ENCODE peak calls at places on chromosomes 1 and 21, in five cellular contexts. B, A, E, L and J are unnamed samples. For H3K9me3, the result is how much of the 10 kb centered on the place peaks cover.

GRCh38 chr1:166080965-166081870 is 85.6 kb downstream of the FAM78B start:
- DNase-seq in E (peak), A (no peak), B (peak), L (peak), J (no peak)

GRCh38 chr1:94936861-94937620 is 10.1 kb upstream of the CNN3 start:
- DNase-seq in E (no peak), A (no peak), L (peak), B (no peak), J (no peak)

GRCh38 chr1:180213401-180214177 is 16.5 kb upstream of the LHX4 start:
- DNase-seq in E (no peak), L (peak), B (peak), A (no peak), J (no peak)

GRCh38 chr1:87524021-87524754 is 195.5 kb downstream of the LMO4 start:
- DNase-seq in A (no peak), L (no peak), B (no peak), E (no peak), J (no peak)

GRCh38 chr1:41486892-41487728 is 2.6 kb upstream of the EDN2 start:
- DNase-seq in L (no peak), A (no peak), B (no peak), E (no peak), J (no peak)

GRCh38 chr1:2981981-2982614 is 39.2 kb upstream of the ACTRT2 start:
- DNase-seq in A (no peak), B (no peak), E (no peak), L (no peak), J (no peak)

GRCh38 chr1:109255097-109255651 is 5.8 kb downstream of the CELSR2 start:
- DNase-seq in L (no peak), B (no peak), E (no peak), A (no peak), J (no peak)

GRCh38 chr21:45980271-45980670 is 1.3 kb upstream of the COL6A1 start:
- DNase-seq in E (no peak), A (no peak), L (no peak), B (no peak), J (no peak)

GRCh38 chr1:230330157-230330556 is 96.0 kb downstream of the PGBD5 start:
- DNase-seq in B (no peak), L (no peak), A (no peak), E (no peak), J (no peak)

GRCh38 chr1:214520544-214521165 is 30.7 kb downstream of the PTPN14 start:
- DNase-seq in E (no peak), L (no peak), A (no peak), B (no peak), J (no peak)

GRCh38 chr1:96979287-96979686 is 257.7 kb downstream of the PTBP2 start:
- DNase-seq in L (no peak), E (no peak), A (no peak), B (no peak), J (no peak)

GRCh38 chr1:3399732-3400131 is 54.7 kb upstream of the ARHGEF16 start:
- DNase-seq in A (no peak), B (no peak), E (no peak), L (peak), J (no peak)

GRCh38 chr21:31346256-31346821 is 2.3 kb upstream of the TIAM1 start:
- DNase-seq in L (no peak), E (no peak), A (no peak), B (no peak), J (no peak)

GRCh38 chr1:27001570-27002360 is 8.3 kb downstream of the TRNP1 start:
- DNase-seq in L (peak), A (no peak), B (peak), E (peak), J (no peak)

GRCh38 chr1:54016343-54017282 is 1.4 kb downstream of the LDLRAD1 start:
- DNase-seq in A (no peak), B (peak), E (peak), L (peak), J (no peak)

GRCh38 chr21:38312822-38313221 is 56.0 kb downstream of the KCNJ15 start:
- DNase-seq in B (no peak), E (no peak), A (no peak), L (no peak), J (no peak)

GRCh38 chr21:40169971-40170370 is 302.7 kb downstream of the PCP4 start:
- DNase-seq in E (no peak), L (no peak), A (no peak), B (no peak), J (no peak)

GRCh38 chr1:39116868-39117728 is 87.4 kb upstream of the MACF1 start:
- DNase-seq in L (peak), A (no peak), E (no peak), B (no peak), J (no peak)

GRCh38 chr21:10463156-10463555 is 58.2 kb upstream of the TPTE start:
- DNase-seq in B (no peak), E (no peak), L (no peak), A (no peak), J (no peak)
- H3K9me3 ChIP-seq in B (half or more), E (under half), L (under half), A (under half), J (under half)

GRCh38 chr1:248824301-248824700 is 1.4 kb downstream of the SH3BP5L start:
- DNase-seq in L (no peak), B (no peak), E (no peak), A (no peak), J (no peak)

GRCh38 chr1:248821101-248821500 is 4.6 kb downstream of the SH3BP5L start:
- DNase-seq in L (peak), B (no peak), E (no peak), A (no peak), J (no peak)

GRCh38 chr1:248823517-248824001 is 2.2 kb downstream of the SH3BP5L start:
- DNase-seq in B (no peak), E (no peak), A (no peak), L (peak), J (no peak)

GRCh38 chr1:248821641-248822040 is 4.1 kb downstream of the SH3BP5L start:
- DNase-seq in A (no peak), B (no peak), E (peak), L (no peak), J (no peak)

GRCh38 chr1:248822148-248823032 is 3.3 kb downstream of the SH3BP5L start:
- DNase-seq in A (no peak), B (no peak), E (peak), L (no peak), J (no peak)
- H3K4me3 ChIP-seq in A (no peak), B (no peak), E (no peak), L (peak), J (no peak)

GRCh38 chr21:26443291-26443690 is 129.8 kb downstream of the CYYR1 start:
- DNase-seq in B (no peak), A (no peak), E (no peak), L (no peak), J (no peak)
- H3K9me3 ChIP-seq in B (under half), A (under half), E (under half), L (under half), J (under half)

GRCh38 chr1:83693409-83694126 is 305.4 kb downstream of the TTLL7 start:
- DNase-seq in L (peak), E (no peak), A (no peak), B (no peak), J (no peak)
- H3K4me3 ChIP-seq in L (peak), E (no peak), A (peak), B (peak), J (no peak)

DNA sequence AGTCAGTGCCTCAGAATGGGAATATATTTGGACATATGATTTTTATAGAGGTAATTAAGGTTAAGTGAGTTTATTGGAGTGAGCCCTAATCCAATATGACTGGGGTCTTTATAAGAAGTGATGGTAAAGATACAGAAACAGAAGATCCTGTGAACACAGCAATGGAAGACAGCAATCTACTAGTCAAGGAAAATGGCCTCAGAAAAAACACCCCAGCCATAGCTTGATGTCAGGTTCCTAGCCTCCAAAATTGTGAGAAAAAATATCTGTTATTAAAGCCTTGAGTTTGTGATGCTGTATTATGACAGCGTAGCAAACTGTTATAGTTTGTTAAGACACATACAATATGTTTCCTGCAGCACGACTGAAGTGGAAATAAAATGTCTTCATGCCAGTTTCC is 72.2 kb downstream of the JMJD4 start:
- DNase-seq in E (no peak), B (no peak), A (no peak), L (no peak), J (no peak)
- H3K9me3 ChIP-seq in E (half or more), B (half or more), A (under half), L (under half), J (under half)

DNA sequence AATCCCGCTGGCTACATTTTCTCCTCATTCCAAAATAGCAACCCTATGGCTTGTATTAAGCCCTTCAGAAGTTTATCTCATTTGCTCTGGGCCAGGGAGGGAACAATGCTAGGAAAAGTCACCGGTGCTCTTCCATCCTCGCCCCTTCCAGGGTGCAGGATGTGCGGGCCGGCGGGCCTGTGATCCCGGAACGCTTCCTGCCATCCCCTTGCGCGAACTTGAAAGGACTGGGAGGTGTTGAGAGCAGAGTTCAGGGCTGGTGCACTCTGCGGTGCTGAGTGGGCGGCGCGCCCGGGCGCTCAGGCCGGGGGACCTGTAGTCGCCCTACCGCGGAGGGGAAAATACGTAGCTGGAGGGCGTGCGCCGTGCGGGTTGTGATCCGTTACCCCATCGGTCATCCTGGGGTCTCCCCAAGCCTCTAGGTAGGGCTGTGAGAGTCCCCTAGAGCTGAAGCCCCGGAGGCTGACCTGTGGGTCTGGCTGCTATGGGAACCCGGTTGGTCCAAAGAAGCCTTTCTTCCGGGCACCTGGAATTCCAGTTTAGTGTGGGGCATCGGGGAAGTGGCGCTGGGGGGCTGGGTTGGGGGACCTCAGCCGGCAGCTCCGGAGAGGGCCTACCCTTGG is 13.1 kb downstream of the NR5A2 start:
- DNase-seq in A (no peak), E (no peak), B (peak), L (no peak), J (no peak)
- H3K4me3 ChIP-seq in A (peak), E (peak), B (peak), L (no peak), J (peak)

GRCh38 chr1:78765489-78765888 is 115.9 kb downstream of the IFI44 start:
- DNase-seq in E (no peak), B (no peak), L (no peak), A (no peak), J (no peak)

GRCh38 chr1:78755986-78756385 is 106.4 kb downstream of the IFI44 start:
- DNase-seq in E (no peak), B (no peak), L (no peak), A (no peak), J (no peak)

GRCh38 chr1:78762113-78762512 is 112.5 kb downstream of the IFI44 start:
- DNase-seq in E (no peak), L (no peak), A (no peak), B (no peak), J (no peak)

GRCh38 chr1:78758493-78758892 is 108.9 kb downstream of the IFI44 start:
- DNase-seq in E (no peak), B (no peak), A (no peak), L (no peak), J (no peak)

GRCh38 chr1:78760858-78761257 is 111.2 kb downstream of the IFI44 start:
- DNase-seq in E (no peak), L (peak), B (no peak), A (no peak), J (no peak)
- H3K9me3 ChIP-seq in E (under half), L (under half), B (under half), A (under half), J (under half)

GRCh38 chr1:116842654-116843053 is 67.1 kb upstream of the PTGFRN start:
- DNase-seq in E (no peak), L (peak), B (no peak), A (no peak), J (no peak)
- H3K4me3 ChIP-seq in E (no peak), L (no peak), B (no peak), A (no peak), J (no peak)

DNA sequence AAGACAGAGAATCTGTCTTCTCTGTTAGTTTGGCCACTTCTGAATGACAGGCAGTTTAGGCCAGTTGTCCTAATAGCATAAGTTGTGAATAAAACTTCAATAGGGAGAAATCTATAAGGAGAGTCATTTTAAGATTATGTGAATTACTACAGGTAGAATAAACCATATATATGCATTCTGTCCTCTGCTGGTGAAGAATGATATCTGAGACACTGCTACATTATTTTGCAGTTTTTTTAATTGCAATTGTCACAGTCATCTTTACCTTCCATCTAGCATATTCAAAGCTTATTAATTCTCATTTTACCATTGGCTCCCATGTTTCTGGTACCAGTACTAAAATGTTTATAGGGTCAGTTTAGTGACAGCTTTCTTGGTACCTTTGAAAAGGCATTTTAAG is 519.6 kb upstream of the DEPDC1 start:
- DNase-seq in A (no peak), B (no peak), L (no peak), E (no peak), J (no peak)
- H3K9me3 ChIP-seq in A (under half), B (under half), L (under half), E (under half), J (under half)